ENCODE peak calls at places on chromosomes 12 and 14, in eight cellular contexts. One of them, this sample, is unnamed.

GRCh38 chr12:100995771-100996170 is 201.2 kb downstream of the ANO4 start:
- DNase-seq in head of caudate nucleus: no peak
- DNase-seq in CD8-positive, alpha-beta memory T cell: no peak
- DNase-seq in SHP77 treated with DMSO at 0.1 percent for 48 hours: no peak
- DNase-seq in brain pericyte: no peak
- DNase-seq in activated T-cell treated with anti-CD3 and anti-CD28 coated beads for 1 hour: no peak
- DNase-seq in GM23338: no peak
- DNase-seq in neural crest cell: no peak
- DNase-seq in this sample: no peak

GRCh38 chr12:12976366-12976765 is 23.7 kb downstream of the HEBP1 start:
- DNase-seq in head of caudate nucleus: peak; percentile 63
- DNase-seq in CD8-positive, alpha-beta memory T cell: no peak
- DNase-seq in SHP77 treated with DMSO at 0.1 percent for 48 hours: no peak
- DNase-seq in brain pericyte: no peak
- DNase-seq in activated T-cell treated with anti-CD3 and anti-CD28 coated beads for 1 hour: no peak
- DNase-seq in GM23338: no peak
- DNase-seq in neural crest cell: no peak
- DNase-seq in this sample: peak; percentile 82

GRCh38 chr12:128861226-128862016 is 8.1 kb downstream of the GLT1D1 start:
- DNase-seq in head of caudate nucleus: no peak
- DNase-seq in CD8-positive, alpha-beta memory T cell: no peak
- DNase-seq in SHP77 treated with DMSO at 0.1 percent for 48 hours: no peak
- DNase-seq in brain pericyte: no peak
- DNase-seq in activated T-cell treated with anti-CD3 and anti-CD28 coated beads for 1 hour: no peak
- DNase-seq in GM23338: no peak
- DNase-seq in neural crest cell: no peak
- DNase-seq in this sample: no peak

GRCh38 chr12:132484891-132485441 is 5.0 kb upstream of the FBRSL1 start:
- DNase-seq in head of caudate nucleus: no peak
- DNase-seq in CD8-positive, alpha-beta memory T cell: no peak
- DNase-seq in SHP77 treated with DMSO at 0.1 percent for 48 hours: no peak
- DNase-seq in brain pericyte: no peak
- DNase-seq in activated T-cell treated with anti-CD3 and anti-CD28 coated beads for 1 hour: no peak
- DNase-seq in GM23338: no peak
- DNase-seq in neural crest cell: no peak
- DNase-seq in this sample: no peak

GRCh38 chr12:22276846-22277245 is 57.7 kb downstream of the ST8SIA1 start:
- DNase-seq in head of caudate nucleus: no peak
- DNase-seq in CD8-positive, alpha-beta memory T cell: no peak
- DNase-seq in SHP77 treated with DMSO at 0.1 percent for 48 hours: no peak
- DNase-seq in brain pericyte: no peak
- DNase-seq in activated T-cell treated with anti-CD3 and anti-CD28 coated beads for 1 hour: no peak
- DNase-seq in GM23338: no peak
- DNase-seq in neural crest cell: no peak
- DNase-seq in this sample: no peak

GRCh38 chr14:72582582-72582981 is 311.3 kb downstream of the DPF3 start:
- DNase-seq in head of caudate nucleus: no peak
- DNase-seq in CD8-positive, alpha-beta memory T cell: no peak
- DNase-seq in SHP77 treated with DMSO at 0.1 percent for 48 hours: no peak
- DNase-seq in brain pericyte: no peak
- DNase-seq in activated T-cell treated with anti-CD3 and anti-CD28 coated beads for 1 hour: no peak
- DNase-seq in GM23338: no peak
- DNase-seq in neural crest cell: no peak
- DNase-seq in this sample: no peak

GRCh38 chr12:93461503-93461902 is 5.8 kb upstream of the MRPL42 start:
- DNase-seq in head of caudate nucleus: no peak
- DNase-seq in CD8-positive, alpha-beta memory T cell: no peak
- DNase-seq in SHP77 treated with DMSO at 0.1 percent for 48 hours: no peak
- DNase-seq in brain pericyte: no peak
- DNase-seq in activated T-cell treated with anti-CD3 and anti-CD28 coated beads for 1 hour: no peak
- DNase-seq in GM23338: no peak
- DNase-seq in neural crest cell: no peak
- DNase-seq in this sample: no peak

GRCh38 chr12:75374971-75375370 is 15.9 kb upstream of the GLIPR1L2 start:
- DNase-seq in head of caudate nucleus: no peak
- DNase-seq in CD8-positive, alpha-beta memory T cell: no peak
- DNase-seq in SHP77 treated with DMSO at 0.1 percent for 48 hours: no peak
- DNase-seq in brain pericyte: no peak
- DNase-seq in activated T-cell treated with anti-CD3 and anti-CD28 coated beads for 1 hour: no peak
- DNase-seq in GM23338: no peak
- DNase-seq in neural crest cell: no peak
- DNase-seq in this sample: no peak

GRCh38 chr14:76920572-76921175 is 94.5 kb downstream of the LRRC74A start:
- DNase-seq in head of caudate nucleus: no peak
- DNase-seq in CD8-positive, alpha-beta memory T cell: no peak
- DNase-seq in SHP77 treated with DMSO at 0.1 percent for 48 hours: no peak
- DNase-seq in brain pericyte: no peak
- DNase-seq in activated T-cell treated with anti-CD3 and anti-CD28 coated beads for 1 hour: no peak
- DNase-seq in GM23338: peak; percentile 75
- DNase-seq in neural crest cell: no peak
- DNase-seq in this sample: no peak

GRCh38 chr14:37270629-37271028 is 72.9 kb downstream of the MIPOL1 start:
- DNase-seq in head of caudate nucleus: no peak
- DNase-seq in CD8-positive, alpha-beta memory T cell: no peak
- DNase-seq in SHP77 treated with DMSO at 0.1 percent for 48 hours: no peak
- DNase-seq in brain pericyte: no peak
- DNase-seq in activated T-cell treated with anti-CD3 and anti-CD28 coated beads for 1 hour: no peak
- DNase-seq in GM23338: no peak
- DNase-seq in neural crest cell: no peak
- DNase-seq in this sample: no peak

GRCh38 chr12:80641936-80642335 is 65.5 kb upstream of the MYF6 start:
- DNase-seq in head of caudate nucleus: no peak
- DNase-seq in CD8-positive, alpha-beta memory T cell: no peak
- DNase-seq in SHP77 treated with DMSO at 0.1 percent for 48 hours: no peak
- DNase-seq in brain pericyte: no peak
- DNase-seq in activated T-cell treated with anti-CD3 and anti-CD28 coated beads for 1 hour: no peak
- DNase-seq in GM23338: no peak
- DNase-seq in neural crest cell: no peak
- DNase-seq in this sample: no peak

GRCh38 chr12:23753627-23754358 is 195.7 kb downstream of the SOX5 start:
- DNase-seq in head of caudate nucleus: no peak
- DNase-seq in CD8-positive, alpha-beta memory T cell: no peak
- DNase-seq in SHP77 treated with DMSO at 0.1 percent for 48 hours: no peak
- DNase-seq in brain pericyte: no peak
- DNase-seq in activated T-cell treated with anti-CD3 and anti-CD28 coated beads for 1 hour: no peak
- DNase-seq in GM23338: no peak
- DNase-seq in neural crest cell: no peak
- DNase-seq in this sample: peak; percentile 14

GRCh38 chr12:24062642-24063245 is 113.3 kb upstream of the SOX5 start:
- DNase-seq in head of caudate nucleus: no peak
- DNase-seq in CD8-positive, alpha-beta memory T cell: no peak
- DNase-seq in SHP77 treated with DMSO at 0.1 percent for 48 hours: no peak
- DNase-seq in brain pericyte: peak; percentile 41
- DNase-seq in activated T-cell treated with anti-CD3 and anti-CD28 coated beads for 1 hour: no peak
- DNase-seq in GM23338: no peak
- DNase-seq in neural crest cell: no peak
- DNase-seq in this sample: no peak

GRCh38 chr12:124636138-124636968 is 68.9 kb upstream of the NCOR2 start:
- DNase-seq in head of caudate nucleus: peak; percentile 50
- DNase-seq in CD8-positive, alpha-beta memory T cell: peak; percentile 7
- DNase-seq in SHP77 treated with DMSO at 0.1 percent for 48 hours: no peak
- DNase-seq in brain pericyte: no peak
- DNase-seq in activated T-cell treated with anti-CD3 and anti-CD28 coated beads for 1 hour: peak; percentile 17
- DNase-seq in GM23338: no peak
- DNase-seq in neural crest cell: no peak
- DNase-seq in this sample: no peak

GRCh38 chr12:116123511-116124258 is 153.8 kb downstream of the MED13L start:
- DNase-seq in head of caudate nucleus: peak; percentile 78
- DNase-seq in CD8-positive, alpha-beta memory T cell: no peak
- DNase-seq in SHP77 treated with DMSO at 0.1 percent for 48 hours: peak; percentile 89
- DNase-seq in brain pericyte: no peak
- DNase-seq in activated T-cell treated with anti-CD3 and anti-CD28 coated beads for 1 hour: no peak
- DNase-seq in GM23338: no peak
- DNase-seq in neural crest cell: peak; percentile 36
- DNase-seq in this sample: peak; percentile 63

GRCh38 chr12:57759360-57759980 is 4.6 kb downstream of the MARCHF9 start:
- DNase-seq in head of caudate nucleus: peak; percentile 68
- DNase-seq in CD8-positive, alpha-beta memory T cell: no peak
- DNase-seq in SHP77 treated with DMSO at 0.1 percent for 48 hours: no peak
- DNase-seq in brain pericyte: no peak
- DNase-seq in activated T-cell treated with anti-CD3 and anti-CD28 coated beads for 1 hour: no peak
- DNase-seq in GM23338: peak; percentile 60
- DNase-seq in neural crest cell: no peak
- DNase-seq in this sample: no peak

GRCh38 chr12:46507766-46508165 is 135.2 kb upstream of the SLC38A2 start:
- DNase-seq in head of caudate nucleus: no peak
- DNase-seq in CD8-positive, alpha-beta memory T cell: no peak
- DNase-seq in SHP77 treated with DMSO at 0.1 percent for 48 hours: no peak
- DNase-seq in brain pericyte: no peak
- DNase-seq in activated T-cell treated with anti-CD3 and anti-CD28 coated beads for 1 hour: no peak
- DNase-seq in GM23338: no peak
- DNase-seq in neural crest cell: no peak
- DNase-seq in this sample: no peak

GRCh38 chr12:6383572-6384498 is at the start of gene LTBR:
- DNase-seq in head of caudate nucleus: peak; percentile 89
- DNase-seq in CD8-positive, alpha-beta memory T cell: no peak
- DNase-seq in SHP77 treated with DMSO at 0.1 percent for 48 hours: no peak
- DNase-seq in brain pericyte: peak; percentile 50
- DNase-seq in activated T-cell treated with anti-CD3 and anti-CD28 coated beads for 1 hour: no peak
- DNase-seq in GM23338: peak; percentile 83
- DNase-seq in neural crest cell: no peak
- DNase-seq in this sample: peak; percentile 79

GRCh38 chr14:30874999-30875787 is 834 bp downstream of the COCH start:
- DNase-seq in head of caudate nucleus: no peak
- DNase-seq in CD8-positive, alpha-beta memory T cell: no peak
- DNase-seq in SHP77 treated with DMSO at 0.1 percent for 48 hours: no peak
- DNase-seq in brain pericyte: no peak
- DNase-seq in activated T-cell treated with anti-CD3 and anti-CD28 coated beads for 1 hour: no peak
- DNase-seq in GM23338: peak; percentile 59
- DNase-seq in neural crest cell: peak; percentile 20
- DNase-seq in this sample: no peak

GRCh38 chr12:85626031-85626781 is 210.0 kb downstream of the RASSF9 start:
- DNase-seq in head of caudate nucleus: no peak
- DNase-seq in CD8-positive, alpha-beta memory T cell: no peak
- DNase-seq in SHP77 treated with DMSO at 0.1 percent for 48 hours: no peak
- DNase-seq in brain pericyte: no peak
- DNase-seq in activated T-cell treated with anti-CD3 and anti-CD28 coated beads for 1 hour: no peak
- DNase-seq in GM23338: no peak
- DNase-seq in neural crest cell: no peak
- DNase-seq in this sample: peak; percentile 91

GRCh38 chr14:74478996-74479635 is 14.0 kb downstream of the NPC2 start:
- DNase-seq in head of caudate nucleus: no peak
- DNase-seq in CD8-positive, alpha-beta memory T cell: no peak
- DNase-seq in SHP77 treated with DMSO at 0.1 percent for 48 hours: peak; percentile 27
- DNase-seq in brain pericyte: no peak
- DNase-seq in activated T-cell treated with anti-CD3 and anti-CD28 coated beads for 1 hour: no peak
- DNase-seq in GM23338: peak; percentile 78
- DNase-seq in neural crest cell: no peak
- DNase-seq in this sample: peak; percentile 19

GRCh38 chr12:112219195-112219594 is 93.8 kb downstream of the TRAFD1 start:
- DNase-seq in head of caudate nucleus: no peak
- DNase-seq in CD8-positive, alpha-beta memory T cell: no peak
- DNase-seq in SHP77 treated with DMSO at 0.1 percent for 48 hours: no peak
- DNase-seq in brain pericyte: no peak
- DNase-seq in activated T-cell treated with anti-CD3 and anti-CD28 coated beads for 1 hour: no peak
- DNase-seq in GM23338: peak; percentile 50
- DNase-seq in neural crest cell: no peak
- DNase-seq in this sample: no peak

GRCh38 chr12:29427964-29428363 is 47.0 kb upstream of the ERGIC2 start:
- DNase-seq in head of caudate nucleus: no peak
- DNase-seq in CD8-positive, alpha-beta memory T cell: no peak
- DNase-seq in SHP77 treated with DMSO at 0.1 percent for 48 hours: no peak
- DNase-seq in brain pericyte: no peak
- DNase-seq in activated T-cell treated with anti-CD3 and anti-CD28 coated beads for 1 hour: no peak
- DNase-seq in GM23338: peak; percentile 49
- DNase-seq in neural crest cell: no peak
- DNase-seq in this sample: no peak

GRCh38 chr12:958449-959123 is 9.1 kb upstream of the RAD52 start:
- DNase-seq in head of caudate nucleus: no peak
- DNase-seq in CD8-positive, alpha-beta memory T cell: no peak
- DNase-seq in SHP77 treated with DMSO at 0.1 percent for 48 hours: no peak
- DNase-seq in brain pericyte: no peak
- DNase-seq in activated T-cell treated with anti-CD3 and anti-CD28 coated beads for 1 hour: no peak
- DNase-seq in GM23338: no peak
- DNase-seq in neural crest cell: no peak
- DNase-seq in this sample: no peak

GRCh38 chr12:8860165-8860961 is 37.9 kb downstream of the A2ML1 start:
- DNase-seq in head of caudate nucleus: peak; percentile 73
- DNase-seq in CD8-positive, alpha-beta memory T cell: peak; percentile 21
- DNase-seq in SHP77 treated with DMSO at 0.1 percent for 48 hours: no peak
- DNase-seq in brain pericyte: no peak
- DNase-seq in activated T-cell treated with anti-CD3 and anti-CD28 coated beads for 1 hour: peak; percentile 9
- DNase-seq in GM23338: peak; percentile 87
- DNase-seq in neural crest cell: peak; percentile 10
- DNase-seq in this sample: peak; percentile 34

GRCh38 chr14:74974364-74975058 is 19.1 kb upstream of the PGF start:
- DNase-seq in head of caudate nucleus: no peak
- DNase-seq in CD8-positive, alpha-beta memory T cell: no peak
- DNase-seq in SHP77 treated with DMSO at 0.1 percent for 48 hours: no peak
- DNase-seq in brain pericyte: no peak
- DNase-seq in activated T-cell treated with anti-CD3 and anti-CD28 coated beads for 1 hour: no peak
- DNase-seq in GM23338: peak; percentile 76
- DNase-seq in neural crest cell: no peak
- DNase-seq in this sample: no peak

GRCh38 chr14:47008732-47009131 is 357.2 kb upstream of the RPL10L start:
- DNase-seq in head of caudate nucleus: no peak
- DNase-seq in CD8-positive, alpha-beta memory T cell: no peak
- DNase-seq in SHP77 treated with DMSO at 0.1 percent for 48 hours: no peak
- DNase-seq in brain pericyte: no peak
- DNase-seq in activated T-cell treated with anti-CD3 and anti-CD28 coated beads for 1 hour: no peak
- DNase-seq in GM23338: no peak
- DNase-seq in neural crest cell: no peak
- DNase-seq in this sample: no peak